ENCODE peak calls at places on chromosomes 13 and 19, in five cellular contexts. One of them, this sample, is unnamed.

GRCh38 chr13:109684836-109685602 is 101.4 kb downstream of the IRS2 start:
- DNase-seq in SK-N-MC: no peak
- DNase-seq in K562: no peak
- DNase-seq in endothelial cell of umbilical vein: no peak
- DNase-seq in DND-41: no peak
- DNase-seq in this sample: no peak

GRCh38 chr19:14114854-14115253 is 2.7 kb downstream of the PRKACA start:
- DNase-seq in endothelial cell of umbilical vein: no peak
- DNase-seq in K562: peak; percentile 52
- DNase-seq in DND-41: peak; percentile 29
- DNase-seq in SK-N-MC: no peak
- DNase-seq in this sample: peak; percentile 47

GRCh38 chr13:106284358-106284757 is 251.1 kb downstream of the EFNB2 start:
- DNase-seq in endothelial cell of umbilical vein: peak; percentile 3
- DNase-seq in K562: no peak
- DNase-seq in SK-N-MC: no peak
- DNase-seq in DND-41: no peak
- DNase-seq in this sample: no peak

GRCh38 chr13:89966524-89966923 is 1381.0 kb upstream of the MIR17HG start:
- DNase-seq in DND-41: no peak
- DNase-seq in endothelial cell of umbilical vein: no peak
- DNase-seq in K562: no peak
- DNase-seq in SK-N-MC: no peak
- DNase-seq in this sample: no peak

GRCh38 chr13:113756441-113757097 is 2.5 kb upstream of the TMEM255B start:
- DNase-seq in SK-N-MC: no peak
- DNase-seq in DND-41: no peak
- DNase-seq in K562: no peak
- DNase-seq in endothelial cell of umbilical vein: no peak
- DNase-seq in this sample: no peak

GRCh38 chr13:33251131-33251629 is 34.4 kb downstream of the STARD13 start:
- DNase-seq in DND-41: no peak
- DNase-seq in SK-N-MC: no peak
- DNase-seq in endothelial cell of umbilical vein: peak; percentile 87
- DNase-seq in K562: no peak
- DNase-seq in this sample: peak; percentile 15

GRCh38 chr13:21777166-21777565 is 106.3 kb downstream of the FGF9 start:
- DNase-seq in endothelial cell of umbilical vein: no peak
- DNase-seq in DND-41: no peak
- DNase-seq in SK-N-MC: no peak
- DNase-seq in K562: no peak
- DNase-seq in this sample: no peak

GRCh38 chr19:48877900-48878218 is 5.6 kb downstream of the PPP1R15A start:
- DNase-seq in endothelial cell of umbilical vein: peak; percentile 1
- DNase-seq in DND-41: no peak
- DNase-seq in SK-N-MC: no peak
- DNase-seq in K562: no peak
- DNase-seq in this sample: no peak

GRCh38 chr13:44688652-44689051 is 112.5 kb upstream of the TSC22D1 start:
- DNase-seq in endothelial cell of umbilical vein: no peak
- DNase-seq in DND-41: no peak
- DNase-seq in SK-N-MC: no peak
- DNase-seq in K562: no peak
- DNase-seq in this sample: no peak

GRCh38 chr13:20160346-20161274 is at the start of gene GJA3:
- DNase-seq in DND-41: peak; percentile 36
- DNase-seq in endothelial cell of umbilical vein: no peak
- DNase-seq in K562: peak; percentile 53
- DNase-seq in SK-N-MC: no peak
- DNase-seq in this sample: no peak

GRCh38 chr19:21850636-21851255 is 14.8 kb upstream of the ZNF43 start:
- DNase-seq in DND-41: no peak
- DNase-seq in K562: no peak
- DNase-seq in endothelial cell of umbilical vein: no peak
- DNase-seq in SK-N-MC: no peak
- DNase-seq in this sample: no peak

GRCh38 chr13:97588993-97589392 is 155.0 kb downstream of the RAP2A start:
- DNase-seq in endothelial cell of umbilical vein: no peak
- DNase-seq in DND-41: no peak
- DNase-seq in K562: no peak
- DNase-seq in SK-N-MC: no peak
- DNase-seq in this sample: no peak

GRCh38 chr19:6271251-6271650 is 8.5 kb downstream of the MLLT1 start:
- DNase-seq in SK-N-MC: no peak
- DNase-seq in DND-41: no peak
- DNase-seq in endothelial cell of umbilical vein: peak; percentile 32
- DNase-seq in K562: no peak
- DNase-seq in this sample: no peak

GRCh38 chr13:77222000-77222690 is 104.7 kb downstream of the MYCBP2 start:
- DNase-seq in DND-41: no peak
- DNase-seq in endothelial cell of umbilical vein: no peak
- DNase-seq in SK-N-MC: no peak
- DNase-seq in K562: no peak
- DNase-seq in this sample: no peak

GRCh38 chr13:113102727-113103126 is 2.9 kb upstream of the F7 start:
- DNase-seq in endothelial cell of umbilical vein: no peak
- DNase-seq in K562: no peak
- DNase-seq in SK-N-MC: no peak
- DNase-seq in DND-41: no peak
- DNase-seq in this sample: no peak

GRCh38 chr19:52331757-52332156 is 4.3 kb upstream of the ZNF610 start:
- DNase-seq in DND-41: no peak
- DNase-seq in SK-N-MC: no peak
- DNase-seq in K562: no peak
- DNase-seq in endothelial cell of umbilical vein: no peak
- DNase-seq in this sample: no peak

GRCh38 chr13:96141032-96141431 is 51.1 kb downstream of the HS6ST3 start:
- DNase-seq in endothelial cell of umbilical vein: no peak
- DNase-seq in SK-N-MC: no peak
- DNase-seq in K562: peak; percentile 6
- DNase-seq in DND-41: no peak
- DNase-seq in this sample: peak; percentile 26

GRCh38 chr19:54209748-54210494 is 9.3 kb downstream of the RPS9 start:
- DNase-seq in endothelial cell of umbilical vein: peak; percentile 96
- DNase-seq in DND-41: peak; percentile 36
- DNase-seq in SK-N-MC: no peak
- DNase-seq in K562: peak; percentile 96
- DNase-seq in this sample: no peak

GRCh38 chr19:1376415-1376805 is 7.3 kb upstream of the NDUFS7 start:
- DNase-seq in endothelial cell of umbilical vein: no peak
- DNase-seq in K562: no peak
- DNase-seq in DND-41: no peak
- DNase-seq in SK-N-MC: no peak
- DNase-seq in this sample: no peak
- TF ChIP-seq EZH2 in endothelial cell of umbilical vein: no peak
- TF ChIP-seq EZH2 in K562: no peak
- TF ChIP-seq EZH2 in DND-41: no peak
- TF ChIP-seq EZH2 in SK-N-MC: no peak
- TF ChIP-seq EZH2 in this sample: no peak

GRCh38 chr13:98653471-98653985 is 76.6 kb upstream of the STK24 start:
- DNase-seq in endothelial cell of umbilical vein: peak; percentile 78
- DNase-seq in DND-41: peak; percentile 74
- DNase-seq in SK-N-MC: peak; percentile 32
- DNase-seq in K562: peak; percentile 68
- DNase-seq in this sample: peak; percentile 74
- TF ChIP-seq EZH2 in endothelial cell of umbilical vein: no peak
- TF ChIP-seq EZH2 in DND-41: no peak
- TF ChIP-seq EZH2 in SK-N-MC: no peak
- TF ChIP-seq EZH2 in K562: no peak
- TF ChIP-seq EZH2 in this sample: no peak

DNA sequence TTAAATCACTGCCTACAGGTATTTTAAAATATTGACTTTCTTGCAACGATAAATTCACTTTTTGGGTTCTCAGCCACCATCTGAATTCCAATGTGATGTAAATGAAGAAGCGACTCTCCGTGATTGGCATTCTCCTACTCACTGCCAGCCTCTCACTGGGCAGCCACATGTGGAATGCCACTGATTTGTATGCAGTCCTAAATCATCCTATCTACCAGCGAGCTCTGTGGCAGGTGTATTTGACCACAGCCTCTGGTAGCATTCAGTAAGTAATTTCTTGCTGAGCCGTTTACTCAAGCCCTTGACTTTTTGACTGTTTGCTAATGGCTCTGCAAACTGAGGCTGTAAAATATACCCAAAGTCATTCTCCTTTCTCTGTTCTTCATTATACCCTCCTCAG is 559.0 kb upstream of the SLC10A2 start:
- DNase-seq in K562: no peak
- DNase-seq in SK-N-MC: no peak
- DNase-seq in DND-41: no peak
- DNase-seq in endothelial cell of umbilical vein: no peak
- DNase-seq in this sample: no peak
- TF ChIP-seq EZH2 in K562: no peak
- TF ChIP-seq EZH2 in SK-N-MC: no peak
- TF ChIP-seq EZH2 in DND-41: no peak
- TF ChIP-seq EZH2 in endothelial cell of umbilical vein: no peak
- TF ChIP-seq EZH2 in this sample: no peak

GRCh38 chr19:18612051-18612771 is 459 bp upstream of the TMEM59L start:
- DNase-seq in SK-N-MC: no peak
- DNase-seq in endothelial cell of umbilical vein: no peak
- DNase-seq in DND-41: no peak
- DNase-seq in K562: no peak
- DNase-seq in this sample: no peak

GRCh38 chr19:18609717-18610051 is 3.0 kb upstream of the TMEM59L start:
- DNase-seq in SK-N-MC: no peak
- DNase-seq in endothelial cell of umbilical vein: no peak
- DNase-seq in DND-41: no peak
- DNase-seq in K562: no peak
- DNase-seq in this sample: no peak

GRCh38 chr19:18611327-18612050 is 1.2 kb upstream of the TMEM59L start:
- DNase-seq in K562: no peak
- DNase-seq in SK-N-MC: no peak
- DNase-seq in endothelial cell of umbilical vein: no peak
- DNase-seq in DND-41: no peak
- DNase-seq in this sample: no peak

GRCh38 chr19:18610245-18610555 is 2.5 kb upstream of the TMEM59L start:
- DNase-seq in DND-41: no peak
- DNase-seq in endothelial cell of umbilical vein: no peak
- DNase-seq in SK-N-MC: no peak
- DNase-seq in K562: no peak
- DNase-seq in this sample: no peak

DNA sequence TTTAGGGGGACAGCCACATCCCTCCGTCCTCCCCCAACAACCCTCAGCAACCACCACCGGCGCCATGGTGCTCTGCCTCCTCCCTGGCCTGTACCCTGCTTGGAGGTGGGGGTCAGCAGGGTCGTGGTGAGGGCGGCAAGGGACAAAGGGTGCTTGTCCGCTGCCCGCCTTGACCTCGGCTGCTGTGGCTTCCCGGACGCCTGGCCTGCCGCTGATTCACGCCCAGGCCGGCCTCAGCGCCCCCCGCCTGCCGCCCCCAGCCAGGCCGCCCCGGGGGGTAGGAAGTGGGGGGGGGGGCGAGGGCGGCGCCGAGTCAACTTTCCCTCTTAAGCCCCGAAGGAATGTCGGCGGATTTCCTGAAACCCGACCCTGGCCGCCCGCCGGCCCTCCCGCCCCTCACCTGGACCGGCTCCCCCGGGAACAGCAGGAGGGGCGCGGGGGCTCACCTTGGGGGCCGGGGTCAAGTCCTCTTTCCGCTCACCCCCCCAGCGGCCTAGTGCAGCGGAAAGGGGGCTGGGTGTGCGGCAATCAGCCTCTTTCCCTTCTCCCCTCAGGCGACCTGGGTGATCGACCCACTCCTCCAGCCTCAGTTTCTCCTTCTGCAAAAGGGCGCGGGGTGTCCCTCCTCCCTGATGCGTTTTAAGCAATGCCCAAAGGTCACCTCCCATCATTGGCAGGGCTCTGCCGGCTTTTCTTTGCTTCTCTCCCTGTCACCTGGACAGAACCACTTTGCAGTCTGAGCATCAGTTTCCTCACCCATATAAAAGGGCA is 1.9 kb upstream of the TMEM59L start:
- DNase-seq in K562: no peak
- DNase-seq in SK-N-MC: no peak
- DNase-seq in endothelial cell of umbilical vein: no peak
- DNase-seq in DND-41: no peak
- DNase-seq in this sample: no peak
- TF ChIP-seq EZH2 in K562: peak; percentile 91
- TF ChIP-seq EZH2 in SK-N-MC: no peak
- TF ChIP-seq EZH2 in endothelial cell of umbilical vein: peak; percentile 16
- TF ChIP-seq EZH2 in DND-41: no peak
- TF ChIP-seq EZH2 in this sample: peak; percentile 99

GRCh38 chr19:3866798-3867638 is 1.8 kb downstream of the ZFR2 start:
- DNase-seq in DND-41: no peak
- DNase-seq in K562: no peak
- DNase-seq in SK-N-MC: no peak
- DNase-seq in endothelial cell of umbilical vein: no peak
- DNase-seq in this sample: no peak
- TF ChIP-seq EZH2 in DND-41: no peak
- TF ChIP-seq EZH2 in K562: no peak
- TF ChIP-seq EZH2 in SK-N-MC: no peak
- TF ChIP-seq EZH2 in endothelial cell of umbilical vein: peak; percentile 24
- TF ChIP-seq EZH2 in this sample: no peak

This sample was measured in MM.1S.